ENCODE peak calls at places on chromosomes 16 and 17, in six cellular contexts. T, A, H, Q, N and S are unnamed samples.

GRCh38 chr16:89170346-89171215 is 967 bp upstream of the CDH15 start:
- DNase-seq in T (peak), A (no peak), H (no peak), Q (no peak), N (no peak), S (peak)

GRCh38 chr17:62643496-62643895 is 16.0 kb downstream of the MRC2 start:
- DNase-seq in T (no peak), A (no peak), H (no peak), Q (no peak), N (no peak), S (no peak)

GRCh38 chr16:84194470-84195200 is 3.7 kb downstream of the ADAD2 start:
- DNase-seq in T (no peak), A (no peak), H (no peak), Q (no peak), N (peak), S (no peak)

GRCh38 chr16:79883494-79883893 is 283.0 kb upstream of the MAF start:
- DNase-seq in T (no peak), A (no peak), H (no peak), Q (no peak), N (no peak), S (no peak)

GRCh38 chr16:75433732-75434413 is 570 bp upstream of the CFDP1 start:
- DNase-seq in T (peak), A (peak), H (peak), Q (peak), N (peak), S (peak)

GRCh38 chr16:56664506-56664905 is 3.4 kb downstream of the MT1G start:
- DNase-seq in T (no peak), A (no peak), H (no peak), Q (no peak), N (no peak), S (no peak)

GRCh38 chr16:67021321-67021720 is 7.6 kb upstream of the CBFB start:
- DNase-seq in T (no peak), A (no peak), H (no peak), Q (no peak), N (no peak), S (no peak)

GRCh38 chr16:70250748-70251650 is 741 bp downstream of the EXOSC6 start:
- DNase-seq in T (no peak), A (peak), H (peak), Q (no peak), N (peak), S (no peak)

GRCh38 chr17:61251939-61252865 is 147.4 kb upstream of the TBX2 start:
- DNase-seq in T (no peak), A (peak), H (peak), Q (peak), N (no peak), S (no peak)